ENCODE peak calls at places on chromosomes 1 and 21, in four cellular contexts. M is HL-60, D is K562, C is GM12878. P is an unnamed sample.

GRCh38 chr1:77538956-77539509 is 143.4 kb downstream of the ZZZ3 start:
- DNase-seq in D (no peak), C (no peak), M (no peak), P (no peak)

GRCh38 chr21:25005388-25005787 is 601.9 kb downstream of the MRPL39 start:
- DNase-seq in D (no peak), M (peak; percentile 78), C (no peak), P (no peak)

GRCh38 chr1:42756956-42757891 is 9.6 kb downstream of the P3H1 start:
- DNase-seq in M (peak; percentile 54), C (no peak), D (peak; percentile 82), P (no peak)

GRCh38 chr1:219837274-219837993 is 90.9 kb downstream of the SLC30A10 start:
- DNase-seq in M (peak; percentile 26), C (no peak), D (peak; percentile 87), P (peak; percentile 27)

GRCh38 chr1:196609114-196609737 is 986 bp upstream of the KCNT2 start:
- DNase-seq in C (no peak), D (peak; percentile 4), M (no peak), P (no peak)

GRCh38 chr1:204493882-204494280 is 724 bp downstream of the PIK3C2B start:
- DNase-seq in D (peak; percentile 71), M (peak; percentile 34), C (no peak), P (no peak)

GRCh38 chr1:54716299-54717047 is 812 bp downstream of the TTC4 start:
- DNase-seq in C (peak; percentile 5), M (no peak), D (peak; percentile 28), P (no peak)

GRCh38 chr1:39625462-39626273 is 13.8 kb downstream of the HEYL start:
- DNase-seq in C (no peak), M (no peak), D (no peak), P (no peak)

GRCh38 chr1:46183119-46183842 is 7.0 kb upstream of the P3R3URF start:
- DNase-seq in M (no peak), D (no peak), C (no peak), P (no peak)

GRCh38 chr1:53552146-53552940 is 93.1 kb downstream of the DMRTB1 start:
- DNase-seq in C (no peak), M (no peak), D (no peak), P (no peak)

GRCh38 chr21:38042246-38042645 is 126.0 kb upstream of the KCNJ6 start:
- DNase-seq in C (no peak), D (no peak), M (no peak), P (no peak)

GRCh38 chr21:26060335-26061115 is 110.0 kb downstream of the APP start:
- DNase-seq in C (no peak), D (no peak), M (peak; percentile 5), P (no peak)

GRCh38 chr1:219264557-219264956 is 90.9 kb downstream of the LYPLAL1 start:
- DNase-seq in M (no peak), D (no peak), C (no peak), P (no peak)

GRCh38 chr21:46518983-46519583 is 60.4 kb downstream of the DIP2A start:
- DNase-seq in M (no peak), C (no peak), D (peak; percentile 88), P (no peak)

GRCh38 chr1:34885405-34886247 is 26.1 kb upstream of the SMIM12 start:
- DNase-seq in M (no peak), D (peak; percentile 48), C (no peak), P (peak; percentile 49)

GRCh38 chr1:232853994-232854532 is 48.8 kb downstream of the MAP10 start:
- DNase-seq in D (no peak), C (no peak), M (no peak), P (no peak)

GRCh38 chr1:2604854-2605753 is 18.5 kb downstream of the PRXL2B start:
- DNase-seq in M (no peak), D (no peak), C (no peak), P (peak; percentile 10)

GRCh38 chr1:57423135-57424131 is at the start of gene DAB1:
- DNase-seq in M (no peak), D (no peak), C (no peak), P (no peak)

GRCh38 chr1:40820251-40820797 is 36.7 kb downstream of the KCNQ4 start:
- DNase-seq in D (peak; percentile 73), M (peak; percentile 32), C (no peak), P (no peak)

GRCh38 chr21:39313457-39314154 is at the start of gene BRWD1:
- DNase-seq in M (peak; percentile 77), D (peak; percentile 93), C (no peak), P (peak; percentile 73)

GRCh38 chr1:109719337-109719837 is 7.3 kb downstream of the GSTM5 start:
- DNase-seq in M (no peak), C (peak; percentile 31), D (peak; percentile 74), P (no peak)

GRCh38 chr1:18926315-18927081 is 24.1 kb upstream of the ALDH4A1 start:
- DNase-seq in D (peak; percentile 62), C (peak; percentile 80), M (peak; percentile 76), P (peak; percentile 91)

GRCh38 chr21:38960251-38960650 is 154.5 kb downstream of the ETS2 start:
- DNase-seq in C (no peak), M (no peak), D (no peak), P (no peak)

GRCh38 chr1:62800825-62801306 is 16.9 kb downstream of the ATG4C start:
- DNase-seq in C (peak; percentile 78), D (no peak), M (peak; percentile 18), P (peak; percentile 31)

GRCh38 chr1:67704351-67704750 is 19.4 kb downstream of the GADD45A start:
- DNase-seq in M (no peak), D (no peak), C (no peak), P (no peak)

GRCh38 chr1:84834419-84835064 is 58.5 kb downstream of the LPAR3 start:
- DNase-seq in M (no peak), C (no peak), D (no peak), P (no peak)

GRCh38 chr1:32933742-32934322 is 30.8 kb downstream of the RNF19B start:
- DNase-seq in C (no peak), M (no peak), D (peak; percentile 27), P (no peak)

GRCh38 chr1:14140800-14141526 is 441.0 kb downstream of the PRDM2 start:
- DNase-seq in D (no peak), C (no peak), M (no peak), P (no peak)

GRCh38 chr1:216523449-216524190 is 100.4 kb upstream of the USH2A start:
- DNase-seq in D (no peak), M (no peak), C (no peak), P (no peak)
- TF ChIP-seq SPI1 in D (no peak), M (no peak), C (no peak), P (no peak)

GRCh38 chr1:172957491-172957890 is 93.2 kb downstream of the TNFSF18 start:
- DNase-seq in C (no peak), D (no peak), M (no peak), P (no peak)
- TF ChIP-seq SPI1 in C (no peak), D (no peak), M (no peak), P (no peak)

GRCh38 chr1:58815680-58816071 is 31.8 kb upstream of the JUN start:
- DNase-seq in M (no peak), C (no peak), D (peak; percentile 27), P (peak; percentile 17)
- TF ChIP-seq SPI1 in M (no peak), C (no peak), D (no peak), P (no peak)

GRCh38 chr1:65420590-65421340 is at the start of the genes LEPR and LEPROT:
- DNase-seq in M (no peak), C (no peak), D (no peak), P (no peak)
- TF ChIP-seq SPI1 in M (no peak), C (no peak), D (no peak), P (no peak)

GRCh38 chr21:32360401-32360981 is 32.3 kb downstream of the URB1 start:
- DNase-seq in M (no peak), D (no peak), C (no peak), P (no peak)

GRCh38 chr21:32364387-32364786 is 28.4 kb downstream of the URB1 start:
- DNase-seq in D (no peak), M (no peak), C (no peak), P (no peak)

GRCh38 chr21:32364801-32365200 is 28.0 kb downstream of the URB1 start:
- DNase-seq in D (no peak), M (no peak), C (no peak), P (no peak)

GRCh38 chr21:32356874-32357395 is 35.9 kb downstream of the URB1 start:
- DNase-seq in D (no peak), C (no peak), M (no peak), P (no peak)

GRCh38 chr21:32359719-32360260 is 33.0 kb downstream of the URB1 start:
- DNase-seq in C (no peak), M (peak; percentile 11), D (peak; percentile 20), P (no peak)
- TF ChIP-seq SPI1 in C (no peak), M (no peak), D (no peak), P (no peak)

DNA sequence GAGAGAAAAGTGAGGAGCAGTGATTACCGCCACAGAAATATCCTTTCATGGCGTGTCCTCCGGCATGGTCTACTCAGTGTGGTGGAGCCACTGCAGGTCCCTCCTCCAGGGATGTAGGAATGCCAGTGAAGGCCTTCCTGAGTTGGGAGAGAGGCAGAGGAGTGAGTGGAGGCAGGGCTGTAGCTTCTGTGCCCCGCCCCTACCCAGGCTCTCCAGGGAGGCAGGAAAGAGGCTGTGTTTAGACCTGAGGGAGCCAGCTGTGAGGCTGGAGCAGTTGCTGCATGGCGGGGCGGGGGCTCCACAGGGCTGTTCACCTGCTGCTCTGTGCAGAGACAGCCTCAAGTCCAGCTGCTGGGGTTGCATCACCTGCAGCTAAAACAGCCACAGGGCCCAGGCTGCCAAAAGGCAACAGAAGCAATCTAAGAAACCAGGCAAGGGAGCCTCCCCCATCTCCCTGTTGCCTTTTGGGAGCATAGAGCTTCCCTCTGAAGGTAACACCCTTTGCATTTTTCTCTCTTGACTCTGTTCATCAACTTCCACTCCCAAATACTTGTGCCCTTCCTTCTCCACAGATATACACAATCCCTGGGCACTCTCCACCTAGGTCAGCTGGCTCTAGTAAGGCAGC is 801 bp upstream of the ANXA9 start:
- DNase-seq in D (no peak), M (peak; percentile 57), C (no peak), P (no peak)
- TF ChIP-seq SPI1 in D (no peak), M (no peak), C (no peak), P (no peak)

GRCh38 chr1:211637066-211637465 is 38.4 kb downstream of the NEK2 start:
- DNase-seq in D (no peak), M (no peak), C (no peak), P (no peak)
- TF ChIP-seq SPI1 in D (no peak), M (no peak), C (no peak), P (no peak)

DNA sequence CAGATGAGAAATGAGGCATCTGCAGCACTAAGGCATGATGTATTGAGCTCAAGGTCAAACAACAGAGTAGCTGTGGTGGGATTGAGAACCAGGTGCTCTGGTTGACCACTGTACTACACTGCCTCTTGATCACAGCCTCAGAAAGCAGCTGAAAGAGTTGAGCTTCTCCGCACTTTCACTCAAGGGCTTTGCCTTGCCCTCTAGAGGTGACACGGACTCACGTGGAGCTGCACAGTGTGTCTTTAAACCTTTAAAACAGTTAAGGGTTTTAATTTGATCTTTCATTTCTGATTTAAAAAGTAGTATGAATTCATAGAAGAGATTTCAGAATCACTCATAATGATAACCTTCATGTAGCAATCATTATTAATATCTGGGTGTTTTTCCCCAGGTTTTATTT is 132.5 kb downstream of the RWDD3 start:
- DNase-seq in C (no peak), D (no peak), M (no peak), P (no peak)
- TF ChIP-seq SPI1 in C (no peak), D (no peak), M (no peak), P (no peak)

GRCh38 chr1:224534731-224535130 is 81.4 kb upstream of the CNIH3 start:
- DNase-seq in D (no peak), M (no peak), C (no peak), P (no peak)
- TF ChIP-seq SPI1 in D (no peak), M (no peak), C (no peak), P (no peak)